ENCODE peak calls at places on chromosomes 16 and 17, in six cellular contexts. One of them, this sample, is unnamed.

GRCh38 chr16:4882261-4882632 is 35.0 kb downstream of the UBN1 start:
- DNase-seq in effector memory CD4-positive, alpha-beta T cell: no peak
- DNase-seq in CD8-positive, alpha-beta T cell: no peak
- DNase-seq in lung: no peak
- DNase-seq in pancreas: no peak
- DNase-seq in stomach: no peak
- DNase-seq in this sample: peak; percentile 27

GRCh38 chr17:27810211-27810901 is 10.0 kb upstream of the NOS2 start:
- DNase-seq in CD8-positive, alpha-beta T cell: no peak
- DNase-seq in stomach: no peak
- DNase-seq in effector memory CD4-positive, alpha-beta T cell: no peak
- DNase-seq in pancreas: no peak
- DNase-seq in lung: no peak
- DNase-seq in this sample: no peak

GRCh38 chr17:2755941-2756724 is 6.7 kb upstream of the CCDC92B start:
- DNase-seq in effector memory CD4-positive, alpha-beta T cell: no peak
- DNase-seq in lung: no peak
- DNase-seq in CD8-positive, alpha-beta T cell: no peak
- DNase-seq in pancreas: peak; percentile 70
- DNase-seq in stomach: no peak
- DNase-seq in this sample: no peak

GRCh38 chr16:80100846-80101451 is 439.8 kb upstream of the DYNLRB2 start:
- DNase-seq in pancreas: no peak
- DNase-seq in lung: no peak
- DNase-seq in effector memory CD4-positive, alpha-beta T cell: no peak
- DNase-seq in stomach: no peak
- DNase-seq in CD8-positive, alpha-beta T cell: no peak
- DNase-seq in this sample: no peak

GRCh38 chr16:85473909-85474640 is 139.0 kb upstream of the GSE1 start:
- DNase-seq in stomach: no peak
- DNase-seq in pancreas: no peak
- DNase-seq in effector memory CD4-positive, alpha-beta T cell: no peak
- DNase-seq in CD8-positive, alpha-beta T cell: no peak
- DNase-seq in lung: no peak
- DNase-seq in this sample: no peak

GRCh38 chr17:28018439-28019070 is 23.9 kb upstream of the NLK start:
- DNase-seq in CD8-positive, alpha-beta T cell: no peak
- DNase-seq in effector memory CD4-positive, alpha-beta T cell: no peak
- DNase-seq in lung: no peak
- DNase-seq in stomach: no peak
- DNase-seq in pancreas: no peak
- DNase-seq in this sample: peak; percentile 49

GRCh38 chr17:48374650-48375230 is 55.3 kb downstream of the SKAP1 start:
- DNase-seq in stomach: peak; percentile 43
- DNase-seq in effector memory CD4-positive, alpha-beta T cell: no peak
- DNase-seq in CD8-positive, alpha-beta T cell: peak; percentile 39
- DNase-seq in pancreas: no peak
- DNase-seq in lung: no peak
- DNase-seq in this sample: no peak

GRCh38 chr17:82302991-82303943 is 14.1 kb downstream of the CD7 start:
- DNase-seq in CD8-positive, alpha-beta T cell: peak; percentile 38
- DNase-seq in lung: no peak
- DNase-seq in pancreas: peak; percentile 60
- DNase-seq in stomach: no peak
- DNase-seq in effector memory CD4-positive, alpha-beta T cell: no peak
- DNase-seq in this sample: no peak

GRCh38 chr17:32117399-32117798 is 24.9 kb upstream of the RHOT1 start:
- DNase-seq in lung: no peak
- DNase-seq in stomach: peak; percentile 24
- DNase-seq in CD8-positive, alpha-beta T cell: no peak
- DNase-seq in effector memory CD4-positive, alpha-beta T cell: no peak
- DNase-seq in pancreas: no peak
- DNase-seq in this sample: no peak

GRCh38 chr16:85171004-85171808 is 58.9 kb upstream of the CIBAR2 start:
- DNase-seq in stomach: no peak
- DNase-seq in lung: no peak
- DNase-seq in effector memory CD4-positive, alpha-beta T cell: no peak
- DNase-seq in pancreas: peak; percentile 80
- DNase-seq in CD8-positive, alpha-beta T cell: peak; percentile 12
- DNase-seq in this sample: no peak

GRCh38 chr16:12646490-12647274 is 157.0 kb downstream of the CPPED1 start:
- DNase-seq in lung: no peak
- DNase-seq in CD8-positive, alpha-beta T cell: no peak
- DNase-seq in stomach: peak; percentile 63
- DNase-seq in effector memory CD4-positive, alpha-beta T cell: no peak
- DNase-seq in pancreas: no peak
- DNase-seq in this sample: no peak

GRCh38 chr17:69448431-69449102 is 34.1 kb downstream of the MAP2K6 start:
- DNase-seq in lung: no peak
- DNase-seq in stomach: no peak
- DNase-seq in effector memory CD4-positive, alpha-beta T cell: no peak
- DNase-seq in CD8-positive, alpha-beta T cell: no peak
- DNase-seq in pancreas: no peak
- DNase-seq in this sample: peak; percentile 50

GRCh38 chr16:2816751-2817495 is at the start of gene PRSS21:
- DNase-seq in pancreas: no peak
- DNase-seq in effector memory CD4-positive, alpha-beta T cell: no peak
- DNase-seq in stomach: no peak
- DNase-seq in CD8-positive, alpha-beta T cell: no peak
- DNase-seq in lung: no peak
- DNase-seq in this sample: no peak

GRCh38 chr16:86418981-86419380 is 91.3 kb upstream of the FOXF1 start:
- DNase-seq in lung: no peak
- DNase-seq in stomach: no peak
- DNase-seq in effector memory CD4-positive, alpha-beta T cell: no peak
- DNase-seq in pancreas: no peak
- DNase-seq in CD8-positive, alpha-beta T cell: no peak
- DNase-seq in this sample: no peak

GRCh38 chr17:18992454-18993130 is 12.0 kb downstream of the FAM83G start:
- DNase-seq in CD8-positive, alpha-beta T cell: peak; percentile 78
- DNase-seq in pancreas: peak; percentile 56
- DNase-seq in lung: peak; percentile 49
- DNase-seq in stomach: no peak
- DNase-seq in effector memory CD4-positive, alpha-beta T cell: peak; percentile 29
- DNase-seq in this sample: no peak

GRCh38 chr17:3888343-3889171 is 4.3 kb downstream of the CAMKK1 start:
- DNase-seq in CD8-positive, alpha-beta T cell: no peak
- DNase-seq in pancreas: no peak
- DNase-seq in stomach: peak; percentile 81
- DNase-seq in effector memory CD4-positive, alpha-beta T cell: no peak
- DNase-seq in lung: no peak
- DNase-seq in this sample: peak; percentile 72

GRCh38 chr17:38911081-38911730 is 14.2 kb upstream of the LASP1NB start:
- DNase-seq in CD8-positive, alpha-beta T cell: no peak
- DNase-seq in effector memory CD4-positive, alpha-beta T cell: no peak
- DNase-seq in stomach: no peak
- DNase-seq in pancreas: peak; percentile 43
- DNase-seq in lung: no peak
- DNase-seq in this sample: no peak

GRCh38 chr17:61981323-61981722 is 53.5 kb upstream of the INTS2 start:
- DNase-seq in lung: no peak
- DNase-seq in pancreas: no peak
- DNase-seq in stomach: no peak
- DNase-seq in CD8-positive, alpha-beta T cell: no peak
- DNase-seq in effector memory CD4-positive, alpha-beta T cell: no peak
- DNase-seq in this sample: no peak

GRCh38 chr16:85640254-85640558 is 27.1 kb downstream of the GSE1 start:
- DNase-seq in lung: no peak
- DNase-seq in CD8-positive, alpha-beta T cell: no peak
- DNase-seq in pancreas: peak; percentile 84
- DNase-seq in effector memory CD4-positive, alpha-beta T cell: no peak
- DNase-seq in stomach: no peak
- DNase-seq in this sample: no peak

DNA sequence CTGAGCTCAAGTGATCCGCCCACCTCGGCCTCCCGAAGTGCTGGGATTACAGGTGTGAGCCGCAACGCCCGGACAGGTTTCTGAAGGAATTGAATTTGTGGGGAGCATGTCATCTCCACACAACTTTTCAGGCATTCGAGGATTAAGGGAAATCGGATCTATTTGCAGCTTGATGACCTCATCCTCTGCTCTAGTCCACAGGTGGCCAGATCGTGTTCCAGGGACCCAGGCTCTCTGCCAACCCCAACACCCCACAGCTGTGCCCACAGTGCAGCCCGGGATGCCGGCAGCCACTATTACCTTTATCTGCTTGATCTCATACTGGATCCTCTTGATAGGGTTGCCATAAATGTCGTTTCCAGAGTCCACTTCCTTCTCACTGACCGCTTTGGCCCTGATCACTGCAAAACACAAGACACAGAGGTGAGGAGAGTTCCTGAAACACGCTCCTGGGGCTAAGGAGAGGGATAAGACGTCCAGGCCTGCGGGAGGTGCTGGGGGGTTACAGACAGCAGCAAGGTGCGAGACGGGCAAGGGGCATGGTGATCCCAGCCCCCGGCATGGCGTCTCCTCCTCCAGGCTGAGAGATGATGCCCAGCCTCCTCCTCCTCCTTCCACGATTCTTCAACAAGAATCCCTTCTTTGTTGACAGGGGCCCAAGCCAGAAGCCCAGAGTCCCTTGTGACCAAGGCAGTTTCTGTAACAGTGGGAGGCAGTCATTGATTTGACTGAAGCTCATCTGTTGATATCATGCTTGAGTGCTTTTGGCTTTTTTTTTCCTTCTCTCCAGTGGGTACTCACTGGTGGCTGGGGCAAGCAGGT is 29.3 kb downstream of the CEP295NL start:
- DNase-seq in CD8-positive, alpha-beta T cell: no peak
- DNase-seq in stomach: peak; percentile 82
- DNase-seq in lung: no peak
- DNase-seq in pancreas: peak; percentile 92
- DNase-seq in effector memory CD4-positive, alpha-beta T cell: no peak
- DNase-seq in this sample: no peak
- H3K4me1 ChIP-seq in CD8-positive, alpha-beta T cell: peaks cover under 1% of the 10 kb centered on the region
- H3K4me1 ChIP-seq in stomach: peaks cover 57% of the 10 kb centered on the region
- H3K4me1 ChIP-seq in lung: peaks cover 3% of the 10 kb centered on the region
- H3K4me1 ChIP-seq in pancreas: peaks cover 33% of the 10 kb centered on the region
- H3K4me1 ChIP-seq in effector memory CD4-positive, alpha-beta T cell: no peaks in the 10 kb centered on the region
- H3K4me1 ChIP-seq in this sample: peaks cover 31% of the 10 kb centered on the region

DNA sequence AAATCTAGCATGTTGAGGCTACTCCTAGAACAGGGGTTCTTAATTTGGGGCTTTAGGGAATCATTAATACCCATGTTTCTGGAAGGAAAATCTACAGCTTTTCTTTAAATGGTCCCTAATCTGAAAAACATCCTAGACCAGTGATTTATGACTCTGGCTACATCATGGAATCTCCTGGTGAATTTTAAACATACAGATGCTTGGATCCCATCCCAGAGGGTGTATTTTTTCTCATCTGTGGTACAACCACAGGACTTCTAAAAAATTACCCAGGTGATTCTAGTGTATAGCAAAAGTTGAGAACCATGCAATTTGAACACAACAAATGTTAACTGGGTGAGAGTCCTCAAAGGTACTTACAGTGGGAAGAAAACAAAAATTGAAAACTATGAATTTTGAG is 41.5 kb downstream of the KANSL1 start:
- DNase-seq in lung: no peak
- DNase-seq in pancreas: no peak
- DNase-seq in effector memory CD4-positive, alpha-beta T cell: no peak
- DNase-seq in stomach: no peak
- DNase-seq in CD8-positive, alpha-beta T cell: no peak
- DNase-seq in this sample: no peak
- H3K4me1 ChIP-seq in lung: peaks cover 12% of the 10 kb centered on the region
- H3K4me1 ChIP-seq in pancreas: peaks cover 39% of the 10 kb centered on the region
- H3K4me1 ChIP-seq in effector memory CD4-positive, alpha-beta T cell: peaks cover 65% of the 10 kb centered on the region
- H3K4me1 ChIP-seq in stomach: peaks cover 100% of the 10 kb centered on the region
- H3K4me1 ChIP-seq in CD8-positive, alpha-beta T cell: peaks cover 94% of the 10 kb centered on the region
- H3K4me1 ChIP-seq in this sample: peaks cover 80% of the 10 kb centered on the region

GRCh38 chr17:59368218-59368857 is 36.9 kb downstream of the YPEL2 start:
- DNase-seq in CD8-positive, alpha-beta T cell: no peak
- DNase-seq in stomach: no peak
- DNase-seq in effector memory CD4-positive, alpha-beta T cell: no peak
- DNase-seq in lung: no peak
- DNase-seq in pancreas: no peak
- DNase-seq in this sample: no peak

GRCh38 chr17:59367657-59368045 is 36.2 kb downstream of the YPEL2 start:
- DNase-seq in CD8-positive, alpha-beta T cell: no peak
- DNase-seq in effector memory CD4-positive, alpha-beta T cell: no peak
- DNase-seq in pancreas: no peak
- DNase-seq in stomach: no peak
- DNase-seq in lung: no peak
- DNase-seq in this sample: no peak

GRCh38 chr17:59366773-59367656 is 35.6 kb downstream of the YPEL2 start:
- DNase-seq in lung: peak; percentile 52
- DNase-seq in stomach: peak; percentile 89
- DNase-seq in effector memory CD4-positive, alpha-beta T cell: no peak
- DNase-seq in pancreas: peak; percentile 88
- DNase-seq in CD8-positive, alpha-beta T cell: no peak
- DNase-seq in this sample: peak; percentile 71

GRCh38 chr17:59365383-59365981 is 34.0 kb downstream of the YPEL2 start:
- DNase-seq in pancreas: no peak
- DNase-seq in effector memory CD4-positive, alpha-beta T cell: no peak
- DNase-seq in stomach: no peak
- DNase-seq in CD8-positive, alpha-beta T cell: peak; percentile 56
- DNase-seq in lung: no peak
- DNase-seq in this sample: no peak

DNA sequence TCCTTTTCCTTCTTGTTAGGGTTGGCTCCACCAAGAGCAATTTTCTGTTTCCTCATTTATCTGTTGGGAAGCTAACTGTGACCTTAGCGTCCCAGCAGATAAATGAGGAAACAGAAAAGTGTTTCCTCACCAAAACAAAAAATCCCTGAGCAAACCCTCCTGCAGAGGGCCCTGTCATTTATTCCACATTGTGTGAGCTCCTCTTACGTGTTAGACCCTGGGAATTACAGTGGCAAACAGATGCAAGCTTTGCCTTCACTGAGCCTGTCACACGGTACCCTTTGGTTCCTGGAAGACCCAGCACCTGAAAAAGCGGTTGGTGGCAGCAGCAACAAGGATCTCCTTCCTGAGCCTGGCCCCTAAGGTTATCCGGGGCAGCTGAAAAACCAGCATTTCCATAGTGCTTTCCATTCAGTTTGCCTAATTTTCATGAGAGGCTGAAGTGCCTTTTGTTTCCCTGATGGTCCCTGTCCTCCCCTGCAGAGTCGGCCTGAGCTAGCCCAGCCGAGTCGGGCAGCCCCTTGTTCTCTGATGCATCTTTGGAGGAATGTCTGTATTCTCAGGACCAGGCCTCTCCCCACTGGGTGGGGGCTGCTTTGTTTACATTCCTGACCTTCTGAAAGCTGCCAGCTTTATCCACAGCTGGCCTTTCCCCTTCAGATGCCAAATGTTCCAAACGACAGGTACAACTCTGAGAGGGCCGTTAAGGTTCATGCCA is 34.7 kb downstream of the YPEL2 start:
- DNase-seq in CD8-positive, alpha-beta T cell: no peak
- DNase-seq in pancreas: no peak
- DNase-seq in lung: no peak
- DNase-seq in effector memory CD4-positive, alpha-beta T cell: no peak
- DNase-seq in stomach: peak; percentile 48
- DNase-seq in this sample: no peak
- H3K4me1 ChIP-seq in CD8-positive, alpha-beta T cell: peaks cover 85% of the 10 kb centered on the region
- H3K4me1 ChIP-seq in pancreas: peaks cover 65% of the 10 kb centered on the region
- H3K4me1 ChIP-seq in lung: peaks cover 35% of the 10 kb centered on the region
- H3K4me1 ChIP-seq in effector memory CD4-positive, alpha-beta T cell: peaks cover 64% of the 10 kb centered on the region
- H3K4me1 ChIP-seq in stomach: peaks cover 100% of the 10 kb centered on the region
- H3K4me1 ChIP-seq in this sample: peaks cover 100% of the 10 kb centered on the region

GRCh38 chr17:77394540-77395295 is 253.9 kb downstream of the SEC14L1 start:
- DNase-seq in lung: no peak
- DNase-seq in CD8-positive, alpha-beta T cell: no peak
- DNase-seq in effector memory CD4-positive, alpha-beta T cell: no peak
- DNase-seq in stomach: peak; percentile 85
- DNase-seq in pancreas: no peak
- DNase-seq in this sample: no peak
- H3K4me1 ChIP-seq in lung: peaks cover 44% of the 10 kb centered on the region
- H3K4me1 ChIP-seq in CD8-positive, alpha-beta T cell: peaks cover 82% of the 10 kb centered on the region
- H3K4me1 ChIP-seq in effector memory CD4-positive, alpha-beta T cell: peaks cover 65% of the 10 kb centered on the region
- H3K4me1 ChIP-seq in stomach: peaks cover 98% of the 10 kb centered on the region
- H3K4me1 ChIP-seq in pancreas: peaks cover 33% of the 10 kb centered on the region
- H3K4me1 ChIP-seq in this sample: peaks cover 47% of the 10 kb centered on the region